ENCODE peak calls at places on chromosomes 13 and 19, in seven cellular contexts. N is prostate gland; D is WERI-Rb-1; W is fibroblast of lung; M is CD4-positive, CD25-positive, alpha-beta regulatory T cell; V is lower lobe of right lung; Z is esophagus squamous epithelium. F is an unnamed sample.

GRCh38 chr19:2494084-2494446 is 18.1 kb downstream of the GADD45B start:
- DNase-seq in N (no peak), D (no peak), W (peak), M (no peak), V (no peak), Z (no peak), F (no peak)

GRCh38 chr19:7076151-7076550 is 6.6 kb downstream of the ZNF557 start:
- DNase-seq in N (no peak), D (no peak), W (no peak), M (no peak), V (no peak), Z (no peak), F (peak)

GRCh38 chr19:44346556-44346955 is 9.9 kb downstream of the ZNF112 start:
- DNase-seq in N (no peak), D (no peak), W (no peak), M (no peak), V (no peak), Z (no peak), F (no peak)

GRCh38 chr13:21800847-21801616 is 130.2 kb downstream of the FGF9 start:
- DNase-seq in N (no peak), D (no peak), W (no peak), M (no peak), V (no peak), Z (no peak), F (no peak)

GRCh38 chr13:43364210-43365041 is 341.0 kb downstream of the DNAJC15 start:
- DNase-seq in N (no peak), D (no peak), W (peak), M (no peak), V (no peak), Z (no peak), F (no peak)

GRCh38 chr19:28012361-28012760 is 1200.6 kb downstream of the UQCRFS1 start:
- DNase-seq in N (no peak), D (no peak), W (no peak), M (no peak), V (no peak), Z (no peak), F (no peak)

GRCh38 chr13:51781246-51782022 is 22.5 kb downstream of the DHRS12 start:
- DNase-seq in N (no peak), D (no peak), W (peak), M (peak), V (no peak), Z (no peak), F (no peak)

GRCh38 chr13:81597101-81597500 is 1256.2 kb upstream of the SPRY2 start:
- DNase-seq in N (no peak), D (no peak), W (no peak), M (no peak), V (no peak), Z (no peak), F (no peak)

GRCh38 chr13:68748038-68748437 is 1359.6 kb upstream of the ATXN8OS start:
- DNase-seq in N (no peak), D (no peak), W (peak), M (no peak), V (no peak), Z (no peak), F (no peak)

GRCh38 chr13:44158055-44158655 is 215.5 kb upstream of the SERP2 start:
- DNase-seq in N (no peak), D (no peak), W (no peak), M (no peak), V (no peak), Z (no peak), F (no peak)

GRCh38 chr13:35714588-35714987 is 238.1 kb upstream of the MAB21L1 start:
- DNase-seq in N (no peak), D (peak), W (no peak), M (no peak), V (no peak), Z (no peak), F (no peak)

GRCh38 chr19:42283248-42284065 is 14.4 kb downstream of the CIC start:
- DNase-seq in N (peak), D (peak), W (peak), M (peak), V (peak), Z (peak), F (peak)

GRCh38 chr13:37715606-37716015 is 117.0 kb upstream of the POSTN start:
- DNase-seq in N (no peak), D (no peak), W (peak), M (no peak), V (no peak), Z (no peak), F (no peak)

GRCh38 chr13:89567025-89567424 is 1780.5 kb upstream of the MIR17HG start:
- DNase-seq in N (no peak), D (no peak), W (no peak), M (no peak), V (no peak), Z (no peak), F (no peak)

GRCh38 chr13:98315466-98315865 is 138.4 kb upstream of the RNF113B start:
- DNase-seq in N (no peak), D (peak), W (peak), M (no peak), V (no peak), Z (no peak), F (no peak)

GRCh38 chr13:26221399-26221720 is 754 bp downstream of the RNF6 start:
- DNase-seq in N (no peak), D (no peak), W (no peak), M (no peak), V (no peak), Z (no peak), F (no peak)

GRCh38 chr19:6811906-6812305 is 39.4 kb downstream of the VAV1 start:
- DNase-seq in N (no peak), D (peak), W (peak), M (peak), V (no peak), Z (no peak), F (peak)

GRCh38 chr13:41835871-41836270 is 125.0 kb downstream of the VWA8 start:
- DNase-seq in N (no peak), D (no peak), W (peak), M (no peak), V (no peak), Z (no peak), F (no peak)

GRCh38 chr13:113774177-113775107 is 15.4 kb downstream of the TMEM255B start:
- DNase-seq in N (no peak), D (no peak), W (peak), M (no peak), V (no peak), Z (no peak), F (no peak)

GRCh38 chr13:99911069-99911964 is 60.2 kb downstream of the ZIC5 start:
- DNase-seq in N (peak), D (no peak), W (no peak), M (peak), V (no peak), Z (no peak), F (no peak)

GRCh38 chr19:15368051-15368632 is 11.4 kb downstream of the AKAP8 start:
- DNase-seq in N (no peak), D (no peak), W (no peak), M (no peak), V (no peak), Z (no peak), F (no peak)

GRCh38 chr19:7902796-7903243 is 857 bp upstream of the MAP2K7 start:
- DNase-seq in N (no peak), D (no peak), W (no peak), M (no peak), V (no peak), Z (no peak), F (no peak)

GRCh38 chr13:44815507-44816074 is 173.7 kb downstream of the NUFIP1 start:
- DNase-seq in N (peak), D (no peak), W (peak), M (no peak), V (peak), Z (no peak), F (no peak)

GRCh38 chr13:30143671-30144400 is 163.5 kb downstream of the KATNAL1 start:
- DNase-seq in N (no peak), D (no peak), W (peak), M (peak), V (no peak), Z (no peak), F (no peak)

GRCh38 chr13:20190481-20191310 is 2.0 kb downstream of the GJB2 start:
- DNase-seq in N (no peak), D (no peak), W (peak), M (no peak), V (no peak), Z (no peak), F (no peak)

GRCh38 chr19:54725321-54725720 is 1.1 kb downstream of the KIR3DL3 start:
- DNase-seq in N (no peak), D (no peak), W (no peak), M (no peak), V (no peak), Z (no peak), F (no peak)

GRCh38 chr19:58154679-58155648 is 4.4 kb upstream of the ZNF329 start:
- DNase-seq in N (peak), D (peak), W (peak), M (peak), V (peak), Z (peak), F (peak)

GRCh38 chr19:18425515-18426415 is 6.6 kb downstream of the SSBP4 start:
- DNase-seq in N (no peak), D (no peak), W (peak), M (no peak), V (no peak), Z (no peak), F (no peak)

GRCh38 chr19:29715695-29716581 is 877 bp upstream of the C19orf12 start:
- DNase-seq in N (no peak), D (no peak), W (no peak), M (peak), V (no peak), Z (no peak), F (peak)

GRCh38 chr13:91355099-91355825 is 7.8 kb downstream of the MIR17HG start:
- DNase-seq in N (no peak), D (no peak), W (no peak), M (no peak), V (no peak), Z (no peak), F (no peak)

GRCh38 chr13:76245920-76246319 is 609.8 kb downstream of the LMO7 start:
- DNase-seq in N (no peak), D (no peak), W (no peak), M (no peak), V (no peak), Z (no peak), F (no peak)

GRCh38 chr19:51726049-51726448 is 2.3 kb upstream of the HAS1 start:
- DNase-seq in N (peak), D (peak), W (peak), M (no peak), V (no peak), Z (no peak), F (no peak)

GRCh38 chr13:113145496-113145895 is 13.0 kb upstream of the PROZ start:
- DNase-seq in N (no peak), D (peak), W (no peak), M (no peak), V (no peak), Z (no peak), F (no peak)

GRCh38 chr19:42301646-42302204 is at the start of gene PRR19:
- DNase-seq in N (no peak), D (no peak), W (no peak), M (peak), V (no peak), Z (no peak), F (no peak)

GRCh38 chr13:20057963-20058362 is 99.4 kb downstream of the ZMYM2 start:
- DNase-seq in N (no peak), D (no peak), W (no peak), M (no peak), V (no peak), Z (no peak), F (no peak)

GRCh38 chr19:56111601-56112312 is 9.3 kb downstream of the ZNF787 start:
- DNase-seq in N (no peak), D (no peak), W (no peak), M (peak), V (peak), Z (no peak), F (no peak)

GRCh38 chr19:3722443-3723109 is 14.4 kb downstream of the TJP3 start:
- DNase-seq in N (peak), D (peak), W (no peak), M (no peak), V (peak), Z (no peak), F (no peak)

GRCh38 chr13:45490068-45490467 is 25.3 kb downstream of the COG3 start:
- DNase-seq in N (no peak), D (no peak), W (no peak), M (peak), V (no peak), Z (no peak), F (no peak)

GRCh38 chr19:6032381-6032780 is 54.4 kb upstream of the RANBP3 start:
- DNase-seq in N (no peak), D (no peak), W (no peak), M (no peak), V (no peak), Z (no peak), F (no peak)

DNA sequence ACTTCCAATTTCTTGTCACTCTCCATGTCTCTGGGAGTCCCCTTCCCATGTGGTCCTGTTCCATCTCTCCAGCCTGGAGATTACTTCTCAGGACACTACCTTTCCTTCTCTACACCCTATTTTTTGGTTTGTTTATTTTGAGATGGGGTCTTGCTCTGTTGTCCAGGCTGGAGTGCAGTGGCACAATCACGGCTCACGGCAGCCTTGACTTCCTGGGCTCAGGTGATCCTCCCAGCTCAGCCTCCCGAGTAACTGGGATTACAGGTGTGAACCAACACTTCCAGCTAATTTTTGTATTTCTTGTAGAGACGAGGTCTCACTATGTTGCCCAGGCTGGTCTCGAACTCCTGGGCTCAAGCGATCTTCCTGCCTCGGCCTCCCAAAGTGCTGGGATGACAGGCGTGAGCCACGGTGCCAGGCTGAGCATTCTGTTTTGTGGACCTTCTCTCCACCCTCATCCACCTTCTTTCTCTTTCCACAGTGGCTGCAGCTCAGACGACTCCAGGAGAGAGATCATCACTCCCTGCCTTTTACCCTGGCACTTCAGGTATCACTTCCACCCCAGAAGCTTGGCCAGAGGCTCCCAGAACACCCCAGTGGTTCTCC is 644 bp downstream of the HCST start:
- DNase-seq in N (no peak), D (no peak), W (no peak), M (no peak), V (no peak), Z (no peak), F (no peak)
- H3K27ac ChIP-seq in N (peak), D (no peak), W (peak), M (peak), V (peak), Z (peak), F (peak)

GRCh38 chr19:623175-623916 is 10.0 kb downstream of the POLRMT start:
- DNase-seq in N (no peak), D (no peak), W (no peak), M (no peak), V (no peak), Z (no peak), F (no peak)
- H3K27ac ChIP-seq in N (no peak), D (no peak), W (no peak), M (no peak), V (no peak), Z (no peak), F (no peak)

GRCh38 chr19:48660854-48661731 is 11.7 kb downstream of the NTN5 start:
- DNase-seq in N (peak), D (peak), W (peak), M (peak), V (peak), Z (no peak), F (peak)
- H3K27ac ChIP-seq in N (no peak), D (peak), W (peak), M (peak), V (peak), Z (peak), F (peak)

DNA sequence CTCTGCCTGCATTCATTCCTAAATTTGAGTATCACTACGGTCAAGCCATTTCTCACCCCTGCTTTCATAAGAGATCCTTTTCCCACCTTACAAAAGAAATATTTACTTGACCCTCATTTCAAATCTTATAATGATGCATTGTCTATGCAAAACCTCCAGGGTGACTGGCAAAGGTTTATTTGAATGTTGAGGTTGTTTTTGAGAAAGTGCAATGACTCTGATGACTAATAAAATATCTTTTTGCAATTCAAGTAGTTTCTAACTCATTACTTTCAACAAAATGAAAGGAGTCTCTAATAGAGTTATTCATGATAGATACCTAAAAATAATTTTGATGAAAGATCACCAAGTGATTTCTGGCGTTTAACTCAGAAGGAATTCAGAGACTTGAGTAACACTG is 144.2 kb downstream of the FOXO1 start:
- DNase-seq in N (no peak), D (no peak), W (peak), M (peak), V (no peak), Z (no peak), F (no peak)
- H3K27ac ChIP-seq in N (no peak), D (no peak), W (no peak), M (no peak), V (no peak), Z (no peak), F (no peak)

GRCh38 chr13:80547885-80548284 is 207.0 kb upstream of the SPRY2 start:
- DNase-seq in N (no peak), D (no peak), W (peak), M (no peak), V (no peak), Z (no peak), F (no peak)

GRCh38 chr13:80551650-80552497 is 210.9 kb upstream of the SPRY2 start:
- DNase-seq in N (no peak), D (no peak), W (no peak), M (no peak), V (no peak), Z (no peak), F (no peak)

GRCh38 chr13:80547341-80547740 is 206.4 kb upstream of the SPRY2 start:
- DNase-seq in N (no peak), D (no peak), W (no peak), M (no peak), V (no peak), Z (no peak), F (no peak)

GRCh38 chr13:80553041-80553440 is 212.1 kb upstream of the SPRY2 start:
- DNase-seq in N (no peak), D (no peak), W (no peak), M (no peak), V (no peak), Z (no peak), F (no peak)

DNA sequence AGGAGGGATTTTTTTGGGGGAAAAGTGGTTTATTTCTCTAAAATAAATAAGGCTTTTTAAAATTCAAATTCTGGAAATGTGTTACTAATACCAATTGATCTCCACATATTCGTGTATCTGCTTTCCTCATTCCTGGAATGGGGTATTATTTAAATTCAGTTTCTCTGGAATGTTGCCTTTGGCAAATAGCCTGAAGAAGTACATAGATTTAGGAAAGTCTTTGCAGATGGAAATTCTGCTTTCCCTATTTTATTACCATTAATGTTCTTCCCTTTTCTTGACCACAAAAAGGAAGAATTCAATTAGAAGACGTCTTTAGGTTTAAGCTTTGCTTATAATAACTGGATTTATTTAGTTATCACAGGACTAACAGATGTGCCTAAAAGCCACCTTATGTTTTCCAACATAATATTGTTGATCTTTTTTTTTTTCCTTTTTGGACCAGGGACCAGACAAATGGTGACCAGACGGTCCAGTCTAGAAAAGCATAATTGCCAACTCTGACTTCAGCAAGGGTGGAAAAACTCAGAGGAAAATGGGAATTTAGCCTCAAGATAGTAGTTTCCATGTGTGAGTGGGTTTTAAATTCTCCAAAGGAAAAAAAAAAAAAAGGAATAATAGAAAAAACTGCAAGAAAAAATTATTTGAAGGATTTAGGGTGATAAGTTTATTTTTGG is 210.1 kb upstream of the SPRY2 start:
- DNase-seq in N (no peak), D (no peak), W (peak), M (no peak), V (no peak), Z (no peak), F (no peak)
- H3K27ac ChIP-seq in N (no peak), D (no peak), W (no peak), M (no peak), V (no peak), Z (no peak), F (no peak)

DNA sequence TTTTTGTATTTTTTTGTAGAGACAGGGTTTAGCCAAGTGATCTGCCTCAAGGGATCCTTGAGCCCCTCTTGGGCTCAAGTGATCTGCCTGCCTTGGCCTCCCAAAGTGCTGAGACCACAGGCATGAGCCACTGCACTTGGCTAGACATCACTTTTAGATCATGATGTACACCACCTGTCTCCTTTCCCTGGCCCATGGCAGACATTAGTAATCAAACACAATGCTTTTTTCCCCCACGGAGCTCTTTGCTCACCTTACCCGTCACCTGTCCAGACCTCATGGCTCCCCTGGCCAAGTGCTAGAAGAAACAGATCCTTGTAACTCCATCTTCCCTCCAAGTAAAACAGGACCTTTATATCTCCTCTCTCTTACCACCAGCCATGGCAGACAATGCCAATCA is 18.4 kb downstream of the NUMBL start:
- DNase-seq in N (no peak), D (no peak), W (no peak), M (no peak), V (no peak), Z (no peak), F (no peak)
- H3K27ac ChIP-seq in N (no peak), D (no peak), W (no peak), M (no peak), V (no peak), Z (no peak), F (no peak)

DNA sequence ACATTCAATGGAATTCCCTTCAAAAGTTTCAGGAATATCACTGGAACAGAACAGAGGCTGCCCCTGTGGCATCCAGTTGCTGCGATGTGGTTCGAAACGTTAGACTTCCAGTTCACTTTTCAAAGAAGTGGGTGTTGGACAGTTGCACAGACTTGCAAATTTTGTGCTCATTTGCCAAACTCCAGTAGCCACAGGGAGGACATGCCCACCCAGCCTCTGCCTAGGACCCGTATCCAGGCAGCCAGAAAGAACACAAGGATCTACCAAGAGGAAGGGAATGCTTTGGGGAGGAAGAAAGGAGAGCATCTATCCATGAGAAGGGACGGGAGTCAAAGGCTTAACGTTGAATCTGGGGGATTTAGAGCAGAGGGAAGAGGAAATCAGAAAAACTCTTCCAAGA is at the start of gene METTL21C:
- DNase-seq in N (no peak), D (no peak), W (no peak), M (no peak), V (no peak), Z (no peak), F (no peak)
- H3K27ac ChIP-seq in N (no peak), D (no peak), W (no peak), M (no peak), V (no peak), Z (no peak), F (no peak)